ENCODE peak calls at places on chromosomes 16 and 17, in eight cellular contexts. Q is AG10803, M is left lung, S is A549, V is right atrium auricular region, C is neuronal stem cell, U is iPS DF 6.9, D is AG04450. W is an unnamed sample.

GRCh38 chr17:79597040-79597439 is 13.8 kb downstream of the RBFOX3 start:
- DNase-seq in Q (no peak), M (no peak), S (no peak), V (no peak), C (no peak), U (no peak), D (no peak), W (no peak)

GRCh38 chr16:12062343-12063003 is 85.9 kb downstream of the SNX29 start:
- DNase-seq in Q (peak), M (peak), S (no peak), V (peak), C (no peak), U (no peak), D (peak), W (peak)

GRCh38 chr17:80948961-80949450 is 42.6 kb upstream of the CHMP6 start:
- DNase-seq in Q (no peak), M (peak), S (no peak), V (no peak), C (no peak), U (no peak), D (no peak), W (no peak)

GRCh38 chr16:69311533-69312388 is 611 bp downstream of the VPS4A start:
- DNase-seq in Q (peak), M (no peak), S (peak), V (no peak), C (peak), U (no peak), D (no peak), W (no peak)

GRCh38 chr17:47862621-47863440 is 11.9 kb upstream of the SP6 start:
- DNase-seq in Q (peak), M (no peak), S (peak), V (no peak), C (no peak), U (no peak), D (peak), W (no peak)

GRCh38 chr16:21226749-21227148 is 6.8 kb upstream of the ANKS4B start:
- DNase-seq in Q (peak), M (no peak), S (no peak), V (no peak), C (no peak), U (no peak), D (no peak), W (no peak)

GRCh38 chr16:76535-77272 is 1.3 kb upstream of the MPG start:
- DNase-seq in Q (peak), M (peak), S (no peak), V (peak), C (no peak), U (no peak), D (no peak), W (no peak)

GRCh38 chr16:27718136-27718766 is 168.3 kb downstream of the KATNIP start:
- DNase-seq in Q (no peak), M (no peak), S (no peak), V (no peak), C (no peak), U (no peak), D (no peak), W (no peak)

GRCh38 chr17:67044940-67045339 is 586 bp downstream of the CACNG1 start:
- DNase-seq in Q (no peak), M (no peak), S (no peak), V (no peak), C (no peak), U (no peak), D (no peak), W (no peak)

GRCh38 chr16:50209548-50210265 is 56.6 kb downstream of the TENT4B start:
- DNase-seq in Q (no peak), M (no peak), S (no peak), V (no peak), C (no peak), U (no peak), D (no peak), W (no peak)

GRCh38 chr17:73598131-73598680 is 46.0 kb downstream of the SDK2 start:
- DNase-seq in Q (no peak), M (no peak), S (no peak), V (no peak), C (no peak), U (no peak), D (no peak), W (no peak)

GRCh38 chr16:89599451-89599858 is 14.0 kb upstream of the DPEP1 start:
- DNase-seq in Q (no peak), M (no peak), S (peak), V (no peak), C (no peak), U (no peak), D (no peak), W (no peak)

GRCh38 chr17:1720856-1721386 is 3.6 kb upstream of the WDR81 start:
- DNase-seq in Q (peak), M (no peak), S (peak), V (peak), C (no peak), U (no peak), D (no peak), W (no peak)

GRCh38 chr16:27401768-27402568 is at the start of gene IL21R:
- DNase-seq in Q (peak), M (peak), S (no peak), V (peak), C (no peak), U (no peak), D (no peak), W (peak)

GRCh38 chr16:88455610-88456355 is 2.7 kb downstream of the ZFPM1 start:
- DNase-seq in Q (peak), M (no peak), S (peak), V (no peak), C (no peak), U (no peak), D (no peak), W (no peak)

GRCh38 chr17:8022358-8023038 is 16.4 kb upstream of the ALOX15B start:
- DNase-seq in Q (no peak), M (no peak), S (no peak), V (no peak), C (no peak), U (no peak), D (no peak), W (no peak)

GRCh38 chr17:81329279-81329926 is 34.3 kb upstream of the SLC38A10 start:
- DNase-seq in Q (peak), M (peak), S (peak), V (peak), C (no peak), U (no peak), D (peak), W (peak)

GRCh38 chr17:49035470-49036269 is 38.5 kb downstream of the IGF2BP1 start:
- DNase-seq in Q (peak), M (no peak), S (peak), V (peak), C (no peak), U (peak), D (no peak), W (no peak)

GRCh38 chr16:11609474-11610120 is 22.9 kb upstream of the LITAF start:
- DNase-seq in Q (no peak), M (no peak), S (no peak), V (no peak), C (no peak), U (no peak), D (no peak), W (no peak)

GRCh38 chr16:88645941-88646340 is 4.9 kb downstream of the CYBA start:
- DNase-seq in Q (no peak), M (no peak), S (no peak), V (no peak), C (no peak), U (no peak), D (no peak), W (no peak)

GRCh38 chr16:23296994-23297393 is 5.1 kb upstream of the SCNN1B start:
- DNase-seq in Q (no peak), M (no peak), S (peak), V (no peak), C (no peak), U (peak), D (no peak), W (no peak)

GRCh38 chr16:23516366-23517137 is 6.3 kb upstream of the GGA2 start:
- DNase-seq in Q (peak), M (no peak), S (no peak), V (no peak), C (no peak), U (no peak), D (no peak), W (no peak)

GRCh38 chr17:8572767-8573166 is 57.8 kb downstream of the MYH10 start:
- DNase-seq in Q (peak), M (no peak), S (no peak), V (no peak), C (no peak), U (no peak), D (no peak), W (no peak)

GRCh38 chr17:77571141-77571540 is 387.4 kb upstream of the TNRC6C start:
- DNase-seq in Q (no peak), M (no peak), S (no peak), V (no peak), C (peak), U (no peak), D (no peak), W (no peak)
- H3K4me3 ChIP-seq in Q (no peak), M (no peak), S (no peak), V (peak), C (peak), U (no peak), D (no peak), W (no peak)

DNA sequence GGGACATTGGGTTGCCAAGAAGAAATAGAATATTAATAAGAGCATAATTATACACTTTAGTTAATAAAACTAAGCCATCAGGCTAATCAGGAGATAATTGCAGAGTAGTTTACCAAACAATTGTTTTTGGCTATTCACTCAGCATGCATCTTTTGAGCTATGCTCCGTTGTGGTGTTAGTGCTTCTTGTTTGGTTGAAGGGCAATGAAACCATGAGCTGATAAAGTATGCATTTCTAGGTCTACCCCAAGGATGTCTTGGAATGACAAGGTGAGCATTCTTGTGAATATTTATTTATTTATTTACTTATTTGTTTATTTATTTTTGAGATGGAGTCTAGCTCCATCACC is 6.4 kb downstream of the HLF start:
- DNase-seq in Q (no peak), M (no peak), S (no peak), V (no peak), C (no peak), U (no peak), D (no peak), W (no peak)
- H3K4me3 ChIP-seq in Q (no peak), M (no peak), S (no peak), V (no peak), C (no peak), U (no peak), D (no peak), W (no peak)

DNA sequence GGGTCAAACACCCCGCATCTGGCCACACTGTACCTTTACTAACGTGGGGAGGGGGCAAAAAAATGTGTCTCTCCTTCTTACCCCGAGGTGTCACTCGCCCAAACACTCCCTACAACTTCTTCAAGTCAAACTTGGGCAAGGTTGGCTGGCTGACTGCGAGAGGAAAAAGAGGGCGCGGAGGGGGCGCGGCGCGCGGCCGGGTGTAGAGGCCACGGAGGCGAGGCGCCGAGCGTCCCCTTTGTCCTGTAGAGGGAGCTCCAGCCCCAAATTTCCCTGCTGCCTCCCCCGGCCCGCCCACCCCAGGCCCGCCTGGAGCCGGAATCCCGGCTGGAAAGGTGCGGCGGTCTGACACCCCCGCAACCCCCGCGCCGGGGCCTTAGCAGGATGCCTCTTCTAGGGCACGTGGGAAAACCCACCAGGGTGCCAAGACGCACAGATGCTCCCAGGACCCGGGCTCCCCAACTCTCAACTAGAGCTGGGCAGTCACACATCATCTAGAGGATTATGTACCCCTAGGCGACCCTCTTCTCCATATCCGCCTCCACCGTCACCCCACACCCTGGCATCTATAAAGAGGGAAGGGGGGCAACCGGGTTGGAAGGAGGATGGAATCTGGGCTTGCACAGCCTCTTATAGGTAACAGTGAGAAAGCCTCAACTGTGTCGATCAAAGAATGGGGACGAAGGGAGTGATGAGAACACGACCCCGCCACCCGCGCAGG is 4.2 kb downstream of the IRX3 start:
- DNase-seq in Q (peak), M (peak), S (peak), V (peak), C (peak), U (no peak), D (no peak), W (no peak)
- H3K4me3 ChIP-seq in Q (no peak), M (peak), S (peak), V (no peak), C (no peak), U (peak), D (no peak), W (peak)

GRCh38 chr17:60745544-60745943 is 67.9 kb downstream of the BCAS3 start:
- DNase-seq in Q (no peak), M (no peak), S (peak), V (no peak), C (no peak), U (no peak), D (no peak), W (no peak)

GRCh38 chr17:60743812-60744211 is 66.2 kb downstream of the BCAS3 start:
- DNase-seq in Q (peak), M (no peak), S (no peak), V (no peak), C (no peak), U (no peak), D (peak), W (no peak)

GRCh38 chr17:60744355-60744958 is 66.8 kb downstream of the BCAS3 start:
- DNase-seq in Q (peak), M (no peak), S (no peak), V (no peak), C (no peak), U (no peak), D (no peak), W (no peak)

GRCh38 chr17:60741031-60741430 is 63.4 kb downstream of the BCAS3 start:
- DNase-seq in Q (no peak), M (no peak), S (no peak), V (no peak), C (no peak), U (no peak), D (no peak), W (no peak)

DNA sequence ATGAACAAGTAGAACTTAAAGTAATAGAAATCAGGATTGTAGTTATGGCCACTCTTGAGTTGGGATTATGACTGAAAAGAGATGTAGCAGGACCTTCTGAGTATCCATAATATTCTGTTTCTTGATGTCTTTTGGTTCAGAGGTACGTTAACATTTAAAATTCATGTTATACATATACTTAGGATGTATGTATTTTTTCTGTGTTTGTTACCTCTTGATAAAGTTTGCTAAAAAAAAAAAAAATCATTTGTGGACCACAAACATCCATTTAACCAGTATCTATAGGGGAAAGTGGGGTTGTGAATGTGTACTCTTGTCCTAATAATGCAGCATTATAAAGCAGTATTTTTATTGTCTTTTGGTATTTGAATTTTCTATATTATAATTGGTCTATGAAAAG is 65.6 kb downstream of the BCAS3 start:
- DNase-seq in Q (no peak), M (no peak), S (no peak), V (no peak), C (no peak), U (no peak), D (no peak), W (no peak)
- H3K4me3 ChIP-seq in Q (no peak), M (no peak), S (no peak), V (no peak), C (peak), U (no peak), D (no peak), W (no peak)

GRCh38 chr17:29138991-29139682 is 41.1 kb downstream of the MYO18A start:
- DNase-seq in Q (no peak), M (no peak), S (no peak), V (no peak), C (no peak), U (no peak), D (no peak), W (no peak)
- H3K4me3 ChIP-seq in Q (peak), M (peak), S (no peak), V (peak), C (no peak), U (no peak), D (peak), W (no peak)

DNA sequence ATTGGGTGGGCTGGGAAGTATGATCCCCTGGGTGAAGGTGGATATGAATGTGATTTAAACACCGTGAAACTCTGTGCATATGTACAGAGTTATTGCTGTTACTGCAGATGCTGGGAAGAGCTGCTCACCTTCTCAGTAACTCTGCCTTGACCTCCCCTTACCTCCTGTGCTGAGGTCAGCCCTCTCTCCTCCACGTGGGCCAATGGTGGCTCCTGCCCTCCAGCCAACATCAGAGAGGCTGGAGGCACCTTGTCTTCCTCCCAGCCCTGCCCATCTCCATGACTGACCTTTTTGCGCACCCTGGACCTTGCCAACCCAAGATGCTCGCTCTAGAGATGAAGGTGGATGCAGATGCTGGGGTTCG is 387 bp upstream of the ASB16 start:
- DNase-seq in Q (no peak), M (no peak), S (no peak), V (no peak), C (no peak), U (no peak), D (no peak), W (no peak)
- H3K4me3 ChIP-seq in Q (no peak), M (no peak), S (no peak), V (no peak), C (no peak), U (no peak), D (no peak), W (no peak)